ENCODE peak calls at places on chromosomes 12 and 14, in six cellular contexts. Q is body of pancreas, R is breast epithelium, Z is left ventricle myocardium inferior, W is psoas muscle, I is ovary. D is an unnamed sample.

GRCh38 chr14:22448035-22448904 is 140.8 kb downstream of the DAD1 start:
- DNase-seq in Z (no peak), R (no peak), W (no peak), I (no peak), Q (no peak), D (peak)

GRCh38 chr14:69036757-69037506 is 57.8 kb upstream of the ACTN1 start:
- DNase-seq in R (no peak), W (no peak), Z (no peak), Q (no peak), I (no peak), D (no peak)

GRCh38 chr12:111322336-111323250 is 46.3 kb downstream of the PHETA1 start:
- DNase-seq in R (no peak), Z (peak), Q (peak), I (no peak), W (no peak), D (no peak)

GRCh38 chr12:19744760-19745218 is 305.5 kb downstream of the AEBP2 start:
- DNase-seq in W (no peak), R (no peak), I (no peak), Q (no peak), Z (no peak), D (no peak)

GRCh38 chr12:11727133-11727664 is 77.7 kb downstream of the ETV6 start:
- DNase-seq in Q (no peak), Z (no peak), W (no peak), R (no peak), I (no peak), D (no peak)

GRCh38 chr12:113887906-113888305 is 78.2 kb downstream of the RBM19 start:
- DNase-seq in Z (no peak), Q (no peak), W (no peak), R (no peak), I (no peak), D (no peak)

GRCh38 chr14:31357279-31357678 is 63.1 kb downstream of the HEATR5A start:
- DNase-seq in R (no peak), Q (no peak), Z (no peak), W (no peak), I (no peak), D (no peak)

GRCh38 chr12:39427360-39427808 is 15.5 kb downstream of the KIF21A start:
- DNase-seq in Z (no peak), I (no peak), R (no peak), Q (no peak), W (no peak), D (no peak)

GRCh38 chr12:110704750-110705149 is 15.8 kb upstream of the HVCN1 start:
- DNase-seq in I (no peak), Q (peak), R (no peak), Z (no peak), W (no peak), D (no peak)

GRCh38 chr12:50283924-50284236 is 560 bp upstream of the LIMA1 start:
- DNase-seq in R (no peak), W (no peak), Z (no peak), Q (peak), I (no peak), D (no peak)

GRCh38 chr12:50282581-50283229 is 615 bp downstream of the LIMA1 start:
- DNase-seq in Z (no peak), Q (peak), I (no peak), W (no peak), R (no peak), D (peak)

GRCh38 chr12:50287271-50287670 is 4.0 kb upstream of the LIMA1 start:
- DNase-seq in I (no peak), Z (no peak), Q (no peak), W (no peak), R (no peak), D (no peak)

GRCh38 chr12:50285253-50285652 is 1.9 kb upstream of the LIMA1 start:
- DNase-seq in R (no peak), Q (no peak), Z (no peak), W (no peak), I (no peak), D (no peak)

DNA sequence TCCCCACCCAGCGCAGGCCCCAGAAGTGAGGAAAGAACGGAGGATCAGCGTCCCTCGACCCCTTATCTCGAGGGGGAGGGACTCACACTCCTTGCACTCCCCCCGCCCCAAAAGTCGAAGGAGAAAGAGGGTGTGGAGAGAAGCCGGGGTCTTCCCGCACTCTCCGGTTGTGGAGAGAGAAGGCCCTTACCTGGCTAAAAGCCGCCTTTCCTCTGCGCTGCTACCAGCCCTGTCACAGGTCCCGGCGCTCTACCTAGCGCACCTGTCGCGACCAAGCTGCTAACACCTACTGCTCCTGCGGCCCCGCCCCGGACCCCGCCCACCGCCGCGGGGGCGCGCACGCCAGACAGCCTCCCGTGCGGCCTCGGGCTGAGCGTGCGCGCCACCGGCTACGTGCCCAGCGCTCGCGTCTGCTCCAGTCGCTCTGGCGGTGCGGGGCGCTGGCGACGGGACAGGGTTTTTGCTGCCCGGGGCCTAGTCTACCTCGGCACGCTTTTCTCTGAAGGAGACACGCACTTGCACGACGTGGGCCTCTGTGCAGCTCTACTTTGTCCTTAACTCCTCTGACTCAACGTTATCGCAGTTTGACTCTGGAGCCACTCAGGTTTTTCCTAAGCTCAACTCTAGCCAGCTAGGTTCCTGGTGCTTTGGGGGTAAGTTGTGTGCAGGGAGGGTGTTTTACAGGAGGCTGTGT is at the start of gene LIMA1:
- DNase-seq in R (peak), Q (peak), W (peak), Z (peak), I (peak), D (peak)
- H3K27ac ChIP-seq in R (peak), Q (peak), W (peak), Z (peak), I (peak), D (peak)

GRCh38 chr14:33946679-33947078 is 4.2 kb downstream of the EGLN3 start:
- DNase-seq in R (no peak), Z (no peak), I (no peak), Q (no peak), W (no peak), D (no peak)
- H3K27ac ChIP-seq in R (no peak), Z (peak), I (no peak), Q (no peak), W (no peak), D (no peak)

DNA sequence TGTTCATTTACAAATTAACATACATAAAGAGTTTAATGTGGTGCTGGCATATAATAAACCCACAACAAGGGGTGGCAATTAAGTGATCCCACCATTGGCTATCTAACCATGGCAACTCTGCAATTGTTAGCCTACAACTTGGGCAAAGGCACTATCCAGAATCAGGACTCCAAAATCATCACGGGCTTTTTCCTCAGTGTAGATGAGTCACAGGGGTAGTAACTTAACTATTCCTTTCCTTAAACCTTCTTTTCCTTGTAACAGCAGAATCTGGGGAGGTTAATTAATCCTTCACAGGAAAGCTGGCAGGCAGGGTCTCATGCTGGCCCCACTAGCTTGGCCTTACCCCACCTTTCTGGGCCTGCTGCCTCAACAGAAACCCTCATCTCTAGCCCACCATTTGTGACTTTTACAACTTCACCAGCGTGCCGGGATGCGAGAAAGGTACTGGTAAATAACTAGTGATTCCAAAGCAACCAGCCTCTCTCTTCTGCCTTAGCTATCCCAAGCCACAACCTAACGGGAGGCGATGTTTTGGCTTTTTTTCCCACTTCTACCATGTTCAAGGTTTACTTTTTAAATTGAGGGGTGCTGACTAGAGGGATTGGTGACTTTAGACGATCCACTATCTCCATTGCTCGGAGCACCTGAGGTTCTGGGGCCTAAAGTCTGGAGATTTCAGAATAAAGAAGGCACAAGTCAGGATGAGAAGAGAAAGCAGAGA is 744 bp downstream of the ATP5MC2 start:
- DNase-seq in R (no peak), I (no peak), Q (no peak), W (no peak), Z (no peak), D (no peak)
- H3K27ac ChIP-seq in R (peak), I (peak), Q (no peak), W (peak), Z (peak), D (peak)

DNA sequence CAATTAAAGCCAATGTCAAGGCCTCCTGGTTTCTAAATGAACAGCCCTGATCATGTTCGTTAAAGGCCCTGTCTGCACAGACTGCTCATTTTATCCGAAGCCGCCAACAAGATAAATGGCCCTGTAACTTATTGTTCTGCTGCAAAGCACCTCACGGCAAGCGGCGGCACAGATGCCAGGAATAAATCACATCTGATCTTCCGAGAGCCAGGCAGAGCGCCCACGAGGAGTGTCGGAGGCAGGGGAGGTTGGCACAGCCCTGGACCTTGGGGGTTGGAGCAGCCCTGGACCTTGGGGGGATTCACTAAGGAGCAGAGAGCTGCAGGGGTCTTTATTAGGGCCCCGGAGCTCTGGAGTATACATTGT is 110.5 kb downstream of the SCARB1 start:
- DNase-seq in R (no peak), Z (no peak), Q (peak), I (no peak), W (no peak), D (no peak)
- H3K27ac ChIP-seq in R (peak), Z (peak), Q (peak), I (no peak), W (peak), D (no peak)

GRCh38 chr12:132395192-132395907 is 66.0 kb upstream of the GALNT9 start:
- DNase-seq in R (peak), Q (no peak), W (no peak), I (no peak), Z (no peak), D (no peak)
- H3K27ac ChIP-seq in R (no peak), Q (no peak), W (no peak), I (no peak), Z (no peak), D (no peak)

DNA sequence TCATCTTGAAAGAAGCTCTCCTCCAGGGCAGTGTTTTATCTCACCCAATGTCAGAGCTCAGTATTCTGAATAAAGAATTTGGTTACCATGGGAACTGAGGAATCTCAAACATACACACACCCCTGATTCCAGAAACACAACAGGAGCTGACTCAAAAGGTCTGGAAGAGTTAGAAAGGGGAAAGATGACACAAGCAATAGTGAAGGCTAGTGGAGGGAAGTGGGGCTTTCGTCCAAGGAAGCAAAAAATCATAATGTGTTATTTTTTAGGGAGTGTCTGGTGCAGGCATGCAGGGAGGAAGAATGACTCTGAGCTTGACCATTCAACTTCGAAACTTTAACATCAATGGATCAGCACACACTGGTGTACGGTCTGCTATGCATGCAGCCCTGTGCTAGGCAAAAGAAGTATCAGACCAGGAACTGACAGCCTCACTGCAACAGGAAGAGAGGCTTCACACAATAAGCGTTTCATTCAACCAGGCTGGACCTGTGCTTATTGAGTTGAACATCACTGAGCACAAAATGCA is 20.3 kb downstream of the HEBP1 start:
- DNase-seq in R (no peak), Z (no peak), W (no peak), I (peak), Q (no peak), D (peak)
- H3K27ac ChIP-seq in R (peak), Z (no peak), W (no peak), I (no peak), Q (no peak), D (peak)

D was measured in PC-9.